ENCODE peak calls at places on chromosome 9, in six cellular contexts. P, X, I, L, M and Z are unnamed samples.

GRCh38 chr9:78769684-78770083 is 472.8 kb downstream of the PSAT1 start:
- DNase-seq in P (no peak), X (no peak), I (no peak), L (no peak), M (no peak), Z (no peak)

GRCh38 chr9:138103111-138103823 is 225.7 kb downstream of the CACNA1B start:
- DNase-seq in P (no peak), X (no peak), I (no peak), L (no peak), M (no peak), Z (no peak)

GRCh38 chr9:2857564-2858198 is 13.8 kb upstream of the PUM3 start:
- DNase-seq in P (peak), X (peak), I (peak), L (no peak), M (peak), Z (peak)

GRCh38 chr9:35568196-35568595 is 36.9 kb upstream of the TESK1 start:
- DNase-seq in P (no peak), X (no peak), I (no peak), L (no peak), M (no peak), Z (no peak)

GRCh38 chr9:127136081-127136879 is 13.8 kb upstream of the ANGPTL2 start:
- DNase-seq in P (no peak), X (no peak), I (no peak), L (no peak), M (no peak), Z (no peak)

GRCh38 chr9:107462691-107463090 is 26.9 kb downstream of the KLF4 start:
- DNase-seq in P (no peak), X (no peak), I (no peak), L (no peak), M (no peak), Z (no peak)

GRCh38 chr9:14320272-14321245 is 6.6 kb upstream of the NFIB start:
- DNase-seq in P (no peak), X (no peak), I (no peak), L (peak), M (no peak), Z (no peak)

GRCh38 chr9:93111371-93112115 is 15.5 kb downstream of the CARD19 start:
- DNase-seq in P (no peak), X (peak), I (no peak), L (no peak), M (no peak), Z (no peak)

GRCh38 chr9:16337322-16338029 is 533.0 kb downstream of the BNC2 start:
- DNase-seq in P (peak), X (no peak), I (no peak), L (peak), M (no peak), Z (no peak)

GRCh38 chr9:3751125-3751758 is 225.4 kb upstream of the RFX3 start:
- DNase-seq in P (no peak), X (no peak), I (no peak), L (peak), M (no peak), Z (no peak)

GRCh38 chr9:73869261-73869660 is 627.9 kb upstream of the RORB start:
- DNase-seq in P (no peak), X (no peak), I (peak), L (peak), M (peak), Z (peak)

GRCh38 chr9:12457237-12457636 is 235.9 kb upstream of the TYRP1 start:
- DNase-seq in P (no peak), X (no peak), I (no peak), L (no peak), M (no peak), Z (no peak)

GRCh38 chr9:69535911-69536310 is 136.3 kb downstream of the APBA1 start:
- DNase-seq in P (no peak), X (no peak), I (no peak), L (peak), M (no peak), Z (no peak)

GRCh38 chr9:130443840-130444492 is 795 bp upstream of the ASS1 start:
- DNase-seq in P (no peak), X (no peak), I (no peak), L (no peak), M (no peak), Z (no peak)

GRCh38 chr9:137488330-137488653 is 29.2 kb upstream of the NSMF start:
- DNase-seq in P (peak), X (no peak), I (no peak), L (no peak), M (no peak), Z (no peak)

GRCh38 chr9:94672811-94673487 is 33.6 kb upstream of the FBP1 start:
- DNase-seq in P (no peak), X (no peak), I (no peak), L (peak), M (no peak), Z (no peak)

GRCh38 chr9:109509625-109510024 is 11.5 kb upstream of the PTPN3 start:
- DNase-seq in P (no peak), X (no peak), I (no peak), L (no peak), M (no peak), Z (no peak)

GRCh38 chr9:107712390-107712789 is 222.8 kb upstream of the KLF4 start:
- DNase-seq in P (no peak), X (no peak), I (no peak), L (no peak), M (no peak), Z (no peak)

GRCh38 chr9:91758491-91758981 is 191.5 kb downstream of the ROR2 start:
- DNase-seq in P (no peak), X (peak), I (peak), L (no peak), M (peak), Z (no peak)

GRCh38 chr9:90975666-90976538 is 174.3 kb downstream of the SYK start:
- DNase-seq in P (no peak), X (no peak), I (no peak), L (no peak), M (no peak), Z (no peak)

GRCh38 chr9:93599571-93600403 is 23.4 kb downstream of the PHF2 start:
- DNase-seq in P (no peak), X (no peak), I (no peak), L (no peak), M (no peak), Z (no peak)

GRCh38 chr9:123399803-123400378 is 43.9 kb downstream of the CRB2 start:
- DNase-seq in P (no peak), X (no peak), I (peak), L (no peak), M (no peak), Z (peak)

GRCh38 chr9:126806336-126806735 is 1.5 kb downstream of the ZBTB43 start:
- DNase-seq in P (no peak), X (no peak), I (no peak), L (no peak), M (no peak), Z (no peak)

GRCh38 chr9:98071737-98072136 is 15.2 kb downstream of the NANS start:
- DNase-seq in P (no peak), X (no peak), I (no peak), L (no peak), M (no peak), Z (no peak)

GRCh38 chr9:35813434-35814105 is 1.3 kb downstream of the HINT2 start:
- DNase-seq in P (no peak), X (no peak), I (no peak), L (no peak), M (no peak), Z (no peak)

GRCh38 chr9:69955536-69956355 is 87.9 kb upstream of the MAMDC2 start:
- DNase-seq in P (no peak), X (no peak), I (no peak), L (no peak), M (no peak), Z (no peak)

GRCh38 chr9:129835860-129836223 is 584 bp downstream of the USP20 start:
- DNase-seq in P (no peak), X (no peak), I (peak), L (no peak), M (no peak), Z (no peak)

GRCh38 chr9:128689820-128690683 is 1.0 kb downstream of the SET start:
- DNase-seq in P (peak), X (peak), I (peak), L (no peak), M (no peak), Z (no peak)

GRCh38 chr9:26673276-26673675 is 219.3 kb downstream of the CAAP1 start:
- DNase-seq in P (no peak), X (no peak), I (no peak), L (no peak), M (no peak), Z (no peak)

GRCh38 chr9:108816037-108816436 is 39.7 kb downstream of the ACTL7B start:
- DNase-seq in P (no peak), X (no peak), I (no peak), L (no peak), M (no peak), Z (no peak)

GRCh38 chr9:69380301-69380700 is 55.3 kb downstream of the ENTREP1 start:
- DNase-seq in P (no peak), X (no peak), I (no peak), L (no peak), M (no peak), Z (no peak)